ENCODE peak calls at places on chromosome 6, in five cellular contexts. X, J, S, V and H are unnamed samples.

GRCh38 chr6:42043787-42044475 is 6.4 kb upstream of the TAF8 start:
- DNase-seq in S (peak; percentile 81), X (peak; percentile 90), J (peak; percentile 87), V (peak; percentile 80), H (peak; percentile 91)

GRCh38 chr6:144150673-144151009 is 324 bp downstream of the STX11 start:
- DNase-seq in V (no peak), X (peak; percentile 22), S (peak; percentile 20), J (no peak), H (no peak)

GRCh38 chr6:4732691-4733315 is 43.4 kb upstream of the CDYL start:
- DNase-seq in J (peak; percentile 20), S (peak; percentile 68), X (peak; percentile 49), V (peak; percentile 29), H (peak; percentile 65)

GRCh38 chr6:165568326-165568725 is 94.7 kb downstream of the PDE10A start:
- DNase-seq in J (no peak), V (no peak), S (no peak), X (no peak), H (no peak)

GRCh38 chr6:44682280-44682679 is 294.8 kb downstream of the CDC5L start:
- DNase-seq in S (no peak), V (no peak), X (no peak), J (no peak), H (no peak)

GRCh38 chr6:57324538-57324937 is 7.1 kb downstream of the PRIM2 start:
- DNase-seq in X (no peak), J (no peak), V (no peak), S (no peak), H (no peak)

GRCh38 chr6:81623106-81623834 is 129.2 kb downstream of the TENT5A start:
- DNase-seq in X (no peak), V (no peak), S (no peak), J (no peak), H (no peak)

GRCh38 chr6:41941280-41942044 is at the start of gene CCND3:
- DNase-seq in J (peak; percentile 92), X (peak; percentile 95), S (peak; percentile 55), V (peak; percentile 71), H (peak; percentile 92)

GRCh38 chr6:26104457-26105108 is 17.4 kb downstream of the HFE start:
- DNase-seq in X (no peak), J (no peak), S (no peak), V (no peak), H (peak; percentile 70)

GRCh38 chr6:135475292-135475886 is 22.2 kb downstream of the AHI1 start:
- DNase-seq in J (no peak), V (no peak), S (no peak), X (no peak), H (no peak)

GRCh38 chr6:30740993-30741784 is 1.3 kb downstream of the FLOT1 start:
- DNase-seq in V (no peak), S (no peak), X (no peak), J (no peak), H (no peak)

GRCh38 chr6:53020005-53020744 is 25.1 kb upstream of the GSTA4 start:
- DNase-seq in S (no peak), J (no peak), X (no peak), V (no peak), H (peak; percentile 55)

GRCh38 chr6:130696806-130697205 is 130.4 kb upstream of the SMLR1 start:
- DNase-seq in S (no peak), X (no peak), J (no peak), V (no peak), H (no peak)

GRCh38 chr6:132190815-132191175 is 210.5 kb downstream of the MOXD1 start:
- DNase-seq in X (no peak), S (no peak), J (no peak), V (no peak), H (no peak)

GRCh38 chr6:148700713-148701392 is 46.0 kb upstream of the UST start:
- DNase-seq in V (no peak), J (no peak), S (peak; percentile 5), X (no peak), H (peak; percentile 41)

GRCh38 chr6:26197736-26198625 is 110.8 kb downstream of the HFE start:
- DNase-seq in X (no peak), J (no peak), S (no peak), V (peak; percentile 39), H (peak; percentile 81)

GRCh38 chr6:48844696-48845095 is 618.4 kb downstream of the MMUT start:
- DNase-seq in J (no peak), X (no peak), V (no peak), S (no peak), H (no peak)

GRCh38 chr6:56497691-56498090 is 145.0 kb downstream of the DST start:
- DNase-seq in J (no peak), V (no peak), S (no peak), X (no peak), H (no peak)

GRCh38 chr6:155216312-155217028 is 47.3 kb upstream of the CLDN20 start:
- DNase-seq in J (no peak), X (no peak), S (no peak), V (no peak), H (no peak)

GRCh38 chr6:27138837-27139752 is 108.4 kb upstream of the PRSS16 start:
- DNase-seq in X (peak; percentile 35), J (no peak), S (no peak), V (no peak), H (peak; percentile 87)

GRCh38 chr6:51450958-51451357 is 632.3 kb downstream of the TFAP2B start:
- DNase-seq in V (no peak), S (no peak), X (no peak), J (no peak), H (no peak)

GRCh38 chr6:80382796-80383195 is 276.3 kb downstream of the BCKDHB start:
- DNase-seq in S (no peak), V (no peak), X (no peak), J (no peak), H (no peak)

GRCh38 chr6:8131265-8131897 is 29.0 kb upstream of the EEF1E1 start:
- DNase-seq in S (peak; percentile 28), X (no peak), V (no peak), J (peak; percentile 33), H (peak; percentile 46)

GRCh38 chr6:24827162-24827561 is 28.4 kb upstream of the ARMH2 start:
- DNase-seq in S (no peak), J (peak; percentile 52), X (no peak), V (no peak), H (no peak)

GRCh38 chr6:24823185-24823584 is 24.5 kb upstream of the ARMH2 start:
- DNase-seq in S (no peak), J (no peak), X (no peak), V (no peak), H (no peak)

GRCh38 chr6:24825130-24825630 is 26.5 kb upstream of the ARMH2 start:
- DNase-seq in X (no peak), S (no peak), V (no peak), J (peak; percentile 22), H (no peak)

GRCh38 chr6:24821860-24822444 is 23.2 kb upstream of the ARMH2 start:
- DNase-seq in J (no peak), V (no peak), S (no peak), X (no peak), H (no peak)

GRCh38 chr6:24824142-24824755 is 25.5 kb upstream of the ARMH2 start:
- DNase-seq in V (no peak), J (no peak), X (no peak), S (no peak), H (no peak)
- H3K4me1 ChIP-seq in V (no peaks in the 10 kb centered on the region), J (peaks cover 29% of the 10 kb centered on the region), X (no peaks in the 10 kb centered on the region), S (peaks cover 3% of the 10 kb centered on the region), H (no peaks in the 10 kb centered on the region)

GRCh38 chr6:89669002-89669401 is 30.5 kb upstream of the LYRM2 start:
- DNase-seq in V (no peak), S (no peak), J (no peak), X (no peak), H (no peak)
- H3K27ac ChIP-seq in V (no peak overlapping the region), S (no peak overlapping the region), J (no peak overlapping the region), X (peak overlapping the region; percentile 37), H (no peak overlapping the region)

GRCh38 chr6:12165722-12166121 is 124.4 kb upstream of the EDN1 start:
- DNase-seq in J (no peak), S (no peak), V (no peak), X (no peak), H (no peak)
- H3K4me3 ChIP-seq in J (no peak overlapping the region), S (no peak overlapping the region), V (no peak overlapping the region), X (no peak overlapping the region), H (no peak overlapping the region)

GRCh38 chr6:88381289-88381642 is 215.1 kb upstream of the CNR1 start:
- DNase-seq in X (no peak), V (no peak), S (no peak), J (no peak), H (no peak)
- H3K4me1 ChIP-seq in X (peaks cover 3% of the 10 kb centered on the region), V (no peaks in the 10 kb centered on the region), S (peaks cover 37% of the 10 kb centered on the region), J (no peaks in the 10 kb centered on the region), H (no peaks in the 10 kb centered on the region)